ENCODE peak calls at places on chromosomes 4 and X, in six cellular contexts. D is activated CD4-positive, alpha-beta T cell treated with anti-CD3 and anti-CD28 coated beads, Interleukin-2, amount 50 U/mL, for 24 hours; R is HT-29; P is stimulated activated CD4-positive, alpha-beta T cell treated with anti-CD3 and anti-CD28 coated beads, Interleukin-2, amount 100 ng/mL, for 4 hours; N is Ammon's horn; E is NCI-H1694. A is an unnamed sample.

GRCh38 chr4:151099976-151100417 is 569 bp downstream of the RPS3A start:
- DNase-seq in D (no peak), R (peak), P (no peak), N (peak), E (no peak), A (no peak)

GRCh38 chr4:185625503-185625902 is 90.2 kb upstream of the PDLIM3 start:
- DNase-seq in D (no peak), R (no peak), P (no peak), N (no peak), E (no peak), A (no peak)

GRCh38 chr4:84631573-84631972 is 48.6 kb downstream of the CDS1 start:
- DNase-seq in D (no peak), R (no peak), P (no peak), N (no peak), E (no peak), A (no peak)

GRCh38 chr4:6668391-6668790 is 25.3 kb upstream of the S100P start:
- DNase-seq in D (no peak), R (peak), P (no peak), N (no peak), E (no peak), A (no peak)

GRCh38 chr4:41573458-41574129 is 35.6 kb downstream of the LIMCH1 start:
- DNase-seq in D (no peak), R (no peak), P (no peak), N (no peak), E (peak), A (no peak)

GRCh38 chr4:54687887-54688841 is 30.4 kb downstream of the KIT start:
- DNase-seq in D (no peak), R (no peak), P (no peak), N (peak), E (no peak), A (no peak)

GRCh38 chr4:56272946-56273728 is 114.2 kb downstream of the AASDH start:
- DNase-seq in D (no peak), R (no peak), P (no peak), N (no peak), E (no peak), A (no peak)

GRCh38 chr4:145271194-145271593 is 90.8 kb upstream of the OTUD4 start:
- DNase-seq in D (no peak), R (no peak), P (no peak), N (no peak), E (no peak), A (no peak)

GRCh38 chrX:54182194-54182863 is 725 bp downstream of the FAM120C start:
- DNase-seq in D (peak), R (peak), P (peak), N (peak), E (peak), A (peak)

GRCh38 chr4:168811793-168812651 is 198.0 kb downstream of the CBR4 start:
- DNase-seq in D (no peak), R (no peak), P (no peak), N (no peak), E (no peak), A (peak)

GRCh38 chr4:26047795-26048194 is 133.8 kb downstream of the SMIM20 start:
- DNase-seq in D (no peak), R (no peak), P (no peak), N (no peak), E (no peak), A (no peak)

GRCh38 chr4:64384237-64385176 is 24.7 kb downstream of the TECRL start:
- DNase-seq in D (no peak), R (no peak), P (no peak), N (no peak), E (no peak), A (no peak)

GRCh38 chrX:24325231-24325630 is 11.4 kb upstream of the SUPT20HL2 start:
- DNase-seq in D (no peak), R (no peak), P (no peak), N (no peak), E (no peak), A (no peak)

GRCh38 chrX:68084765-68085164 is 348.5 kb downstream of the OPHN1 start:
- DNase-seq in D (no peak), R (no peak), P (no peak), N (no peak), E (no peak), A (peak)

GRCh38 chrX:16579517-16579916 is 70.4 kb upstream of the S100G start:
- DNase-seq in D (no peak), R (no peak), P (no peak), N (no peak), E (no peak), A (no peak)

GRCh38 chrX:120286733-120287512 is 24.3 kb downstream of the TMEM255A start:
- DNase-seq in D (no peak), R (no peak), P (no peak), N (no peak), E (no peak), A (no peak)

GRCh38 chrX:97846718-97847237 is 963.1 kb downstream of the RPA4 start:
- DNase-seq in D (no peak), R (no peak), P (no peak), N (no peak), E (no peak), A (no peak)

GRCh38 chrX:37862851-37863250 is 15.5 kb upstream of the DYNLT3 start:
- DNase-seq in D (no peak), R (no peak), P (no peak), N (no peak), E (no peak), A (no peak)

A was measured in GM03348.